ENCODE peak calls at places on chromosomes 13 and 19, in nine cellular contexts. H is PC-3, D is GM23248, X is body of pancreas, E is uterus, W is pancreas, P is A673, S is thoracic aorta, A is fibroblast of lung. U is an unnamed sample.

GRCh38 chr13:114019367-114019766 is 45.5 kb upstream of the C13orf46 start:
- DNase-seq in A (no peak), H (no peak), W (no peak), S (no peak), E (no peak), X (no peak), P (peak; percentile 48), D (peak; percentile 44), U (no peak)

GRCh38 chr13:93233997-93234416 is 7.4 kb downstream of the GPC6 start:
- DNase-seq in A (no peak), P (no peak), H (no peak), E (no peak), S (no peak), X (no peak), D (no peak), W (no peak), U (no peak)

GRCh38 chr13:31174018-31174417 is 12.3 kb upstream of the HSPH1 start:
- DNase-seq in P (peak; percentile 23), H (peak; percentile 38), E (no peak), X (no peak), W (no peak), D (peak; percentile 22), A (peak; percentile 33), S (no peak), U (no peak)

GRCh38 chr13:99931462-99931861 is 40.1 kb downstream of the ZIC5 start:
- DNase-seq in A (no peak), X (no peak), S (no peak), P (no peak), E (no peak), W (no peak), H (no peak), D (peak; percentile 12), U (no peak)

GRCh38 chr19:49339364-49340068 is 4.3 kb downstream of the CD37 start:
- DNase-seq in E (peak; percentile 88), D (peak; percentile 86), W (peak; percentile 92), P (peak; percentile 97), S (peak; percentile 57), H (peak; percentile 93), X (peak; percentile 95), A (peak; percentile 91), U (peak; percentile 90)

GRCh38 chr13:114230117-114230516 is 4.6 kb upstream of the CDC16 start:
- DNase-seq in E (no peak), A (peak; percentile 55), W (no peak), X (no peak), H (no peak), D (peak; percentile 48), P (no peak), S (no peak), U (no peak)

GRCh38 chr13:111902726-111903125 is 164.2 kb upstream of the SOX1 start:
- DNase-seq in W (no peak), P (no peak), D (no peak), A (no peak), H (no peak), S (no peak), X (no peak), E (no peak), U (no peak)

GRCh38 chr13:110280231-110280813 is 26.6 kb downstream of the COL4A1 start:
- DNase-seq in D (no peak), P (no peak), A (no peak), H (no peak), X (no peak), S (no peak), W (no peak), E (no peak), U (no peak)

GRCh38 chr13:49806126-49806536 is 13.6 kb upstream of the KPNA3 start:
- DNase-seq in W (no peak), A (no peak), E (no peak), D (peak; percentile 23), P (no peak), X (no peak), S (no peak), H (peak; percentile 58), U (no peak)

GRCh38 chr13:25149670-25150069 is 22.4 kb downstream of the AMER2 start:
- DNase-seq in E (no peak), H (no peak), A (no peak), P (no peak), W (no peak), S (no peak), D (no peak), X (no peak), U (no peak)

GRCh38 chr19:28710278-28710677 is 502.7 kb downstream of the UQCRFS1 start:
- DNase-seq in S (no peak), H (peak; percentile 65), X (no peak), E (no peak), A (peak; percentile 62), W (no peak), D (peak; percentile 71), P (peak; percentile 65), U (no peak)

GRCh38 chr13:28059214-28059613 is 41.2 kb downstream of the FLT3 start:
- DNase-seq in X (peak; percentile 41), P (peak; percentile 31), A (peak; percentile 4), D (peak; percentile 45), E (no peak), W (peak; percentile 33), H (peak; percentile 54), S (no peak), U (no peak)

GRCh38 chr13:24860775-24861174 is 96.8 kb downstream of the RNF17 start:
- DNase-seq in W (no peak), H (no peak), A (no peak), X (no peak), E (no peak), D (no peak), S (no peak), P (no peak), U (no peak)

GRCh38 chr13:36673838-36674326 is at the start of gene SERTM1:
- DNase-seq in D (peak; percentile 21), H (no peak), S (no peak), W (no peak), E (peak; percentile 75), P (peak; percentile 93), A (peak; percentile 59), X (no peak), U (no peak)

GRCh38 chr13:60329221-60329983 is 67.6 kb upstream of the TDRD3 start:
- DNase-seq in D (peak; percentile 42), S (no peak), E (no peak), P (peak; percentile 93), H (peak; percentile 35), W (peak; percentile 27), X (peak; percentile 30), A (peak; percentile 29), U (no peak)

GRCh38 chr19:49875801-49876421 is 1.2 kb downstream of the AKT1S1 start:
- DNase-seq in E (peak; percentile 70), A (no peak), S (no peak), D (peak; percentile 68), W (no peak), P (peak; percentile 61), H (peak; percentile 34), X (no peak), U (no peak)

GRCh38 chr19:2330255-2330631 is 1.8 kb downstream of the SPPL2B start:
- DNase-seq in A (no peak), P (no peak), D (no peak), E (no peak), H (no peak), X (no peak), S (no peak), W (no peak), U (no peak)

GRCh38 chr19:2330632-2331284 is 2.3 kb downstream of the SPPL2B start:
- DNase-seq in A (no peak), P (no peak), X (peak; percentile 77), D (no peak), S (no peak), W (peak; percentile 67), E (no peak), H (no peak), U (no peak)

GRCh38 chr19:2333027-2333806 is 4.7 kb downstream of the SPPL2B start:
- DNase-seq in E (no peak), X (peak; percentile 56), D (no peak), S (no peak), A (no peak), P (no peak), H (no peak), W (no peak), U (no peak)

GRCh38 chr19:2332341-2333026 is 4.0 kb downstream of the SPPL2B start:
- DNase-seq in H (no peak), W (peak; percentile 46), P (peak; percentile 36), A (no peak), E (no peak), D (no peak), S (no peak), X (no peak), U (no peak)

GRCh38 chr19:2331601-2332246 is 3.2 kb downstream of the SPPL2B start:
- DNase-seq in E (no peak), X (no peak), W (peak; percentile 25), A (no peak), S (no peak), H (no peak), P (no peak), D (no peak), U (no peak)
- H3K4me3 ChIP-seq in E (no peak overlapping the region), X (no peak overlapping the region), W (no peak overlapping the region), A (no peak overlapping the region), S (no peak overlapping the region), H (no peak overlapping the region), P (no peak overlapping the region), D (no peak overlapping the region), U (no peak overlapping the region)

GRCh38 chr19:6210091-6210490 is 69.7 kb downstream of the MLLT1 start:
- DNase-seq in E (no peak), X (no peak), S (no peak), A (no peak), W (no peak), P (no peak), D (no peak), H (no peak), U (no peak)
- H3K4me1 ChIP-seq in E (no peaks in the 10 kb centered on the region), X (no peaks in the 10 kb centered on the region), S (no peaks in the 10 kb centered on the region), A (no peaks in the 10 kb centered on the region), W (no peaks in the 10 kb centered on the region), P (no peaks in the 10 kb centered on the region), D (no peaks in the 10 kb centered on the region), H (no peaks in the 10 kb centered on the region), U (no peaks in the 10 kb centered on the region)

DNA sequence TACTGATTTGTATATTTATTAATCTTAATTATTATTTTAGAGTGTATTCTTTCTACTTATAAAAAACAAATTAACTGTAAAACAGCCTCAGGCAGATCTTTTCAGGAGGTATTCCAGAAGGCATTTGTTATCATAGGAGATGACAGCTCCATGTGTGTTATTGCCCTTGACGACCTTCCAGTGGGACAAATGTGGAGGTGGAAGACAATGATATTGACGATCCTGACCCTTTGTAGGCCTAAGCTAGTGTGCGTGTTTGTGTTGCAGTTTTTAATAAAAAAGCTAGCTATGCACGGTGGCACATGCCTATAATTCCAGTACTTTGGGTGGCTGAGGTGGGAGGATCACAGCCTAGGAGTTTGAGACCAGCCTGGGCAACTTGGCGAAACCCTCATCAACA is 46.7 kb downstream of the NDFIP2 start:
- DNase-seq in S (no peak), H (no peak), X (no peak), D (no peak), W (no peak), E (no peak), A (no peak), P (no peak), U (no peak)
- H3K4me3 ChIP-seq in S (no peak overlapping the region), H (no peak overlapping the region), X (no peak overlapping the region), D (no peak overlapping the region), W (no peak overlapping the region), E (no peak overlapping the region), A (no peak overlapping the region), P (no peak overlapping the region), U (no peak overlapping the region)

DNA sequence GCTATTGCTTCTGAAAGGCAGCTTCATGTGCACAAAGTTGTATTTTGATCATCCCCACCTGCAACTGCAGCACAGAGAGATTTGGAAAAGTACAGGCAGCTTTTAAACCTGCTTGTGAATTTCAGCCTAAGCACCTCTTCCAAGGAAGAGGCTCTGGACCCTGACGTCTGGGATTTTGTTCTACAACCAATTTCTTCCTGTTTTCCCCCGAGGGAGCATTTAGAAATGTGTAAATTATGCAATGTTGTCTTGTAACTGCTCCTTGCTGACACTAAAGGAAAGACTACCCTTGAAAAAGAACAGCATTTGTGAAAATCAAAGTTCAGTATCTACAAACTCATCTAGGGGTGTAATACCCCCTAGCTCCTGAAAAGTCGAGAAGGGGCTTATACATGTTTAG is 15.4 kb downstream of the MED26 start:
- DNase-seq in H (no peak), E (no peak), A (no peak), X (no peak), S (no peak), D (no peak), W (no peak), P (peak; percentile 69), U (no peak)
- H3K4me1 ChIP-seq in H (peaks cover 19% of the 10 kb centered on the region), E (peaks cover 16% of the 10 kb centered on the region), A (peaks cover 6% of the 10 kb centered on the region), X (peaks cover 61% of the 10 kb centered on the region), S (peaks cover 5% of the 10 kb centered on the region), D (peaks cover 17% of the 10 kb centered on the region), W (peaks cover 28% of the 10 kb centered on the region), P (peaks cover 31% of the 10 kb centered on the region), U (peaks cover 3% of the 10 kb centered on the region)

U was measured in RWPE2.